ENCODE peak calls at places on chromosomes 4 and X, in seven cellular contexts. C, N, U, W, I, J and V are unnamed samples.
A peak's percentile ranks its signal among the peaks of the same experiment; 100 is the strongest.

GRCh38 chr4:94746746-94747145 is 11.0 kb upstream of the BMPR1B start:
- DNase-seq in W (no peak), C (no peak), J (no peak), I (no peak), U (no peak), N (no peak), V (no peak)

GRCh38 chr4:142435599-142436235 is 410.4 kb downstream of the INPP4B start:
- DNase-seq in I (no peak), U (no peak), C (peak; percentile 83), J (no peak), W (no peak), N (no peak), V (peak; percentile 32)

GRCh38 chr4:56468097-56468422 is 643 bp downstream of the SRP72 start:
- DNase-seq in U (peak; percentile 60), N (no peak), I (peak; percentile 24), C (peak; percentile 51), J (no peak), W (peak; percentile 56), V (no peak)

GRCh38 chr4:113893546-113893945 is 85.9 kb downstream of the ARSJ start:
- DNase-seq in J (no peak), I (peak; percentile 34), U (no peak), C (no peak), N (no peak), W (peak; percentile 20), V (no peak)

GRCh38 chrX:9414416-9414815 is 50.4 kb upstream of the TBL1X start:
- DNase-seq in N (no peak), I (no peak), W (no peak), J (no peak), U (no peak), C (no peak), V (no peak)

GRCh38 chr4:13399257-13399656 is 84.9 kb downstream of the RAB28 start:
- DNase-seq in W (no peak), C (no peak), N (no peak), J (no peak), I (peak; percentile 41), U (no peak), V (no peak)

GRCh38 chrX:5708209-5708608 is 520.5 kb downstream of the NLGN4X start:
- DNase-seq in C (no peak), I (no peak), J (no peak), N (no peak), U (no peak), W (no peak), V (no peak)

GRCh38 chr4:164716901-164717300 is 37.0 kb upstream of the SMIM31 start:
- DNase-seq in W (no peak), U (no peak), C (peak; percentile 18), I (no peak), J (no peak), N (no peak), V (no peak)

GRCh38 chrX:22577181-22577580 is 304.5 kb downstream of the CBLL2 start:
- DNase-seq in U (no peak), I (peak; percentile 24), W (no peak), N (no peak), J (no peak), C (no peak), V (no peak)

GRCh38 chrX:132795211-132795610 is 163.2 kb downstream of the HS6ST2 start:
- DNase-seq in J (no peak), I (no peak), U (no peak), W (no peak), N (no peak), C (peak; percentile 59), V (no peak)

GRCh38 chrX:15947648-15948317 is 93.2 kb upstream of the AP1S2 start:
- DNase-seq in N (no peak), U (no peak), J (no peak), I (peak; percentile 66), W (no peak), C (peak; percentile 81), V (peak; percentile 13)

GRCh38 chr4:126209117-126209516 is 894.4 kb downstream of the FAT4 start:
- DNase-seq in N (no peak), J (no peak), W (no peak), I (no peak), C (no peak), U (no peak), V (no peak)

GRCh38 chr4:153242848-153243324 is 38.6 kb downstream of the TRIM2 start:
- DNase-seq in I (no peak), U (no peak), J (no peak), N (no peak), W (no peak), C (no peak), V (no peak)

GRCh38 chr4:102713096-102713495 is 47.7 kb downstream of the MANBA start:
- DNase-seq in U (no peak), C (no peak), I (peak; percentile 35), W (no peak), J (no peak), N (no peak), V (no peak)

GRCh38 chr4:177441061-177441802 is 1.0 kb downstream of the AGA start:
- DNase-seq in W (peak; percentile 44), J (no peak), N (no peak), C (peak; percentile 11), U (peak; percentile 22), I (peak; percentile 10), V (peak; percentile 2)

GRCh38 chrX:13597928-13598327 is 28.5 kb downstream of the EGFL6 start:
- DNase-seq in U (no peak), J (no peak), W (no peak), I (peak; percentile 36), N (no peak), C (no peak), V (no peak)

GRCh38 chr4:113761682-113762060 is at the start of gene CAMK2D:
- DNase-seq in I (peak; percentile 92), W (peak; percentile 83), U (peak; percentile 86), J (peak; percentile 86), C (peak; percentile 88), N (peak; percentile 93), V (peak; percentile 79)

GRCh38 chrX:103687073-103687695 is 685 bp upstream of the MORF4L2 start:
- DNase-seq in W (peak; percentile 81), I (no peak), U (peak; percentile 64), C (peak; percentile 91), J (peak; percentile 86), N (peak; percentile 95), V (peak; percentile 84)

GRCh38 chrX:43269201-43269600 is 386.9 kb upstream of the MAOA start:
- DNase-seq in C (no peak), N (no peak), I (peak; percentile 1), J (no peak), U (no peak), W (no peak), V (no peak)

GRCh38 chrX:101691823-101692222 is 32.2 kb upstream of the ARMCX2 start:
- DNase-seq in W (no peak), U (no peak), I (no peak), C (no peak), N (no peak), J (no peak), V (no peak)

GRCh38 chr4:76998251-76998901 is 48.8 kb downstream of the SEPTIN11 start:
- DNase-seq in C (peak; percentile 26), J (no peak), I (no peak), N (no peak), U (no peak), W (no peak), V (no peak)

GRCh38 chrX:53383376-53384087 is 38.9 kb downstream of the SMC1A start:
- DNase-seq in W (no peak), U (no peak), J (no peak), I (no peak), C (no peak), N (no peak), V (no peak)

GRCh38 chrX:110915120-110915519 is 119.5 kb upstream of the CHRDL1 start:
- DNase-seq in N (no peak), I (peak; percentile 0), W (no peak), U (no peak), J (no peak), C (no peak), V (no peak)

GRCh38 chr4:6751611-6752485 is 30.7 kb upstream of the KIAA0232 start:
- DNase-seq in I (no peak), J (no peak), W (no peak), U (no peak), N (no peak), C (no peak), V (no peak)

GRCh38 chr4:108175966-108176365 is 7.2 kb upstream of the LEF1 start:
- DNase-seq in W (no peak), N (no peak), U (no peak), C (no peak), J (no peak), I (no peak), V (no peak)

DNA sequence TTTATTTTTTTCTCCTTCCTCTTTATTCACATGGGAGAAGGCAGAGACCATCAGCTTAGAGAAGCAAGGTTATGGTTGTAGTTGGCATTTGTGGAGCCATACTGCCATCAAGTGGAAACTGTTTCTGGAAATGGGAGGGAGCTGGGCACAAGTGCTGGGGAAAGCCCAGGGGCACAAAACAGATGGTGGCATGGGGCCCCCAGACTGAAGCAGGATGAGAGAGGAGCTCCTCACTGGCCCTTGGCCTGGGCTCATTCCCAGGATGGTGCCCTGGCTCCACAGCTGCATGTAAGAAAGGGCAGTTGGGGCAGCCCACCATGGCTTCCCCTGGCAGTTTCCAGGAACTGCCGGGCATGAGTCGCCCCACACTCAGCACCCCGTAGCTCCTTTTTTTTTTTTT is 59.2 kb downstream of the NBDY start:
- DNase-seq in I (no peak), C (no peak), J (no peak), W (peak; percentile 60), N (no peak), U (no peak), V (no peak)
- TF ChIP-seq CTCF in I (no peak), C (peak; percentile 20), J (peak; percentile 32), W (peak; percentile 36), N (peak; percentile 43), U (peak; percentile 9), V (no peak)

DNA sequence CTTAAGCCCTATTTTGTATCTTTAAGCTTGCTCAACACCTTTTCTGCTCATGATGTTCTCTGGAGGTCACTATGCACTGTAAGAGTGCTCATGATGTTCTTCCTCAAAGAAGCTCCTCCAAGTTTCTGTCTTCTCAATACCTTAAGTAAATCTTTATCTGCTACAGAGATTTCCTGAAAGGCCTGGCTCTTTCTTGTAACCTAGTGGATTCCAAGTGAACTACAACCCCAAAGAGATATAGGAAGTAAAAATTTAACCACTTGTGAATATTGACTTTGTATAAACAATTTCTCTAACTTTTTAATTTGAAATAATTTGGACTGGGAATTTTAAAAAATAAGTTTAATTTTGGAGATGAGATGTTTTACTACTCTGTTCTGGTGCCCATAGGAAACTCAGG is 39.3 kb upstream of the XK start:
- DNase-seq in C (no peak), U (no peak), I (no peak), J (no peak), W (no peak), N (no peak), V (no peak)
- TF ChIP-seq CTCF in C (peak; percentile 30), U (peak; percentile 28), I (no peak), J (no peak), W (no peak), N (no peak), V (no peak)

DNA sequence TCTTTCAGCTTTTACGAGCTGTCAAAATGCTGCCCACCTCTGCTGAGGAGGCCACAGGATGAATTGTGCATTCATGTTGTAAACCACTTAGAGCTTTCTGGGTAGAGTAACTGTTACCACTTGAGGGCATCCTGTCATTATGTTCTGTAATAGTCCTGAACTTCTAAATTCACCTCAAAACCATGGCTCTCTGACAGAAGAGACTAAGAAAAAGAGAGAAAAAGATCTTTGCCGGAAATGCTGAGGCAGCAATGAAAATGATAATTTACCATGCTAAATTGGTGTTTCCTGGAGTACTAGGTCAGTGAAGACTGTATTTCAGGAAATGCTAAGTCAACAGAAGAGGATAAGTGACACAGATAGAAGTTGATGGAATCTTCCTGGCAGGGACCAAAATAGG is 942.3 kb upstream of the SLIT2 start:
- DNase-seq in N (no peak), C (peak; percentile 15), U (no peak), W (peak; percentile 81), J (no peak), I (peak; percentile 85), V (no peak)
- TF ChIP-seq CTCF in N (no peak), C (peak; percentile 37), U (peak; percentile 54), W (peak; percentile 55), J (no peak), I (peak; percentile 58), V (no peak)

GRCh38 chrX:21382715-21383114 is 8.5 kb downstream of the CNKSR2 start:
- DNase-seq in N (no peak), J (no peak), U (no peak), C (no peak), I (peak; percentile 2), W (no peak), V (no peak)
- TF ChIP-seq CTCF in N (peak; percentile 26), J (no peak), U (peak; percentile 50), C (peak; percentile 37), I (peak; percentile 32), W (peak; percentile 33), V (no peak)